ENCODE peak calls at places on chromosome 9, in seven cellular contexts. O is fibroblast of lung, L is NCI-H748 treated with DMSO at 0.1 percent for 48 hours, N is EH, E is RPMI7951, B is NCI-H187 treated with DMSO at 0.1 percent for 48 hours, X is H1. S is an unnamed sample.

GRCh38 chr9:133490865-133491655 is 12.2 kb upstream of the SLC2A6 start:
- DNase-seq in L (no peak), X (no peak), E (peak), N (no peak), O (no peak), B (no peak), S (no peak)

GRCh38 chr9:27386759-27387158 is 89.8 kb upstream of the EQTN start:
- DNase-seq in N (no peak), O (no peak), B (no peak), X (peak), E (no peak), L (no peak), S (no peak)

GRCh38 chr9:109883623-109884022 is 103.6 kb downstream of the PALM2AKAP2 start:
- DNase-seq in B (no peak), E (no peak), O (no peak), N (no peak), L (no peak), X (no peak), S (no peak)

GRCh38 chr9:134304712-134305111 is 21.5 kb upstream of the RXRA start:
- DNase-seq in E (no peak), O (no peak), L (peak), N (no peak), X (no peak), B (no peak), S (no peak)

GRCh38 chr9:15873573-15874177 is 320.8 kb downstream of the CCDC171 start:
- DNase-seq in E (peak), N (peak), O (peak), B (no peak), L (peak), X (no peak), S (peak)

GRCh38 chr9:122347348-122348287 is 23.2 kb upstream of the PTGS1 start:
- DNase-seq in O (no peak), L (no peak), E (peak), B (no peak), N (peak), X (no peak), S (no peak)

GRCh38 chr9:92807757-92808725 is 43.4 kb upstream of the BICD2 start:
- DNase-seq in E (no peak), B (no peak), X (peak), N (no peak), L (peak), O (no peak), S (no peak)

GRCh38 chr9:72656021-72656420 is 134.6 kb downstream of the TMC1 start:
- DNase-seq in E (no peak), X (no peak), B (no peak), N (no peak), O (no peak), L (no peak), S (no peak)

GRCh38 chr9:2620876-2621677 is 510 bp upstream of the VLDLR start:
- DNase-seq in N (peak), B (peak), L (peak), O (peak), E (peak), X (peak), S (peak)

GRCh38 chr9:124022201-124023121 is 10.9 kb downstream of the LHX2 start:
- DNase-seq in X (peak), O (no peak), L (no peak), E (no peak), N (no peak), B (no peak), S (no peak)

GRCh38 chr9:93116049-93116961 is 17.7 kb downstream of the NINJ1 start:
- DNase-seq in N (peak), B (no peak), O (peak), L (no peak), E (peak), X (no peak), S (peak)

GRCh38 chr9:115590016-115590415 is 472.1 kb upstream of the TNC start:
- DNase-seq in N (peak), B (no peak), O (peak), L (no peak), X (no peak), E (peak), S (peak)

GRCh38 chr9:72633966-72634365 is 112.6 kb downstream of the TMC1 start:
- DNase-seq in N (peak), B (no peak), X (no peak), O (peak), E (peak), L (no peak), S (peak)

GRCh38 chr9:70043689-70044449 is at the start of gene MAMDC2:
- DNase-seq in L (no peak), N (peak), O (peak), X (peak), E (no peak), B (no peak), S (no peak)

GRCh38 chr9:3732077-3733038 is 206.6 kb upstream of the RFX3 start:
- DNase-seq in L (peak), N (peak), B (peak), E (peak), O (peak), X (no peak), S (peak)

GRCh38 chr9:37593877-37594448 is 1.6 kb upstream of the TOMM5 start:
- DNase-seq in O (no peak), E (peak), B (no peak), N (no peak), L (no peak), X (no peak), S (no peak)

GRCh38 chr9:18208166-18209059 is 265.5 kb upstream of the ADAMTSL1 start:
- DNase-seq in X (peak), O (peak), B (no peak), N (peak), L (no peak), E (peak), S (peak)

GRCh38 chr9:105251133-105251532 is 6.7 kb downstream of the SLC44A1 start:
- DNase-seq in E (no peak), O (no peak), N (no peak), L (no peak), X (no peak), B (no peak), S (no peak)

GRCh38 chr9:121156263-121156731 is 45.4 kb downstream of the RAB14 start:
- DNase-seq in E (peak), X (no peak), N (peak), B (no peak), L (no peak), O (peak), S (peak)

GRCh38 chr9:33187519-33188218 is 20.5 kb upstream of the B4GALT1 start:
- DNase-seq in L (no peak), X (no peak), N (peak), O (peak), B (no peak), E (no peak), S (no peak)

GRCh38 chr9:95070549-95071021 is 246.9 kb downstream of the FANCC start:
- DNase-seq in L (no peak), X (no peak), N (peak), B (no peak), E (no peak), O (no peak), S (no peak)

S was measured in NCI-H226.